ENCODE peak calls at places on chromosome 19, in four cellular contexts. R is kidney, C is stomach, J is small intestine. Q is an unnamed sample. For H3K4me1, the result is how much of the 10 kb centered on the place peaks cover.

GRCh38 chr19:31152906-31153305 is 196.3 kb downstream of the TSHZ3 start:
- DNase-seq in R (no peak), C (no peak), J (no peak), Q (no peak)

GRCh38 chr19:48967346-48968178 is 2.5 kb downstream of the FTL start:
- DNase-seq in J (no peak), C (no peak), R (no peak), Q (no peak)

GRCh38 chr19:50046649-50047503 is 21.1 kb downstream of the ZNF473 start:
- DNase-seq in C (peak), R (no peak), J (peak), Q (peak)

GRCh38 chr19:888615-889385 is 4.2 kb downstream of the MED16 start:
- DNase-seq in J (no peak), C (no peak), R (no peak), Q (no peak)

GRCh38 chr19:8965887-8966286 is 44.3 kb downstream of the MUC16 start:
- DNase-seq in R (no peak), J (no peak), C (no peak), Q (no peak)

GRCh38 chr19:22625266-22626035 is 8.7 kb upstream of the ZNF492 start:
- DNase-seq in J (no peak), C (no peak), R (no peak), Q (no peak)

GRCh38 chr19:5458420-5458819 is 3.2 kb downstream of the ZNRF4 start:
- DNase-seq in R (no peak), J (no peak), C (no peak), Q (no peak)

GRCh38 chr19:2491130-2491801 is 15.3 kb downstream of the GADD45B start:
- DNase-seq in J (peak), C (peak), R (peak), Q (no peak)

GRCh38 chr19:39053276-39054090 is 21.1 kb upstream of the FBXO27 start:
- DNase-seq in R (no peak), J (peak), C (peak), Q (no peak)

GRCh38 chr19:16542045-16542893 is at the start of gene CHERP:
- DNase-seq in R (peak), J (peak), C (peak), Q (peak)

GRCh38 chr19:38692458-38693379 is 45.3 kb downstream of the ACTN4 start:
- DNase-seq in R (no peak), J (no peak), C (no peak), Q (no peak)

GRCh38 chr19:42330521-42330835 is 5.0 kb downstream of the MEGF8 start:
- DNase-seq in R (no peak), C (no peak), J (no peak), Q (no peak)

GRCh38 chr19:10230155-10230903 is 802 bp downstream of the S1PR2 start:
- DNase-seq in R (peak), C (peak), J (peak), Q (no peak)

GRCh38 chr19:19300613-19301012 is 19.7 kb downstream of the SUGP1 start:
- DNase-seq in J (no peak), C (no peak), R (no peak), Q (no peak)

GRCh38 chr19:4206818-4207484 is 22.4 kb upstream of the EBI3 start:
- DNase-seq in J (peak), R (no peak), C (no peak), Q (no peak)

GRCh38 chr19:49691243-49692101 is 556 bp downstream of the CPT1C start:
- DNase-seq in J (no peak), C (no peak), R (no peak), Q (no peak)

GRCh38 chr19:36573020-36573947 is at the start of gene ZNF529:
- DNase-seq in J (peak), C (peak), R (peak), Q (peak)

GRCh38 chr19:19064811-19065745 is 1.3 kb downstream of the SLC25A42 start:
- DNase-seq in J (peak), R (no peak), C (no peak), Q (no peak)

GRCh38 chr19:311813-312261 is 20.6 kb upstream of the PLPP2 start:
- DNase-seq in J (no peak), C (peak), R (no peak), Q (no peak)

GRCh38 chr19:53961523-53962345 is 1.0 kb upstream of the CACNG8 start:
- DNase-seq in J (no peak), R (no peak), C (no peak), Q (no peak)

GRCh38 chr19:13557756-13558398 is 51.6 kb upstream of the CACNA1A start:
- DNase-seq in C (no peak), J (peak), R (no peak), Q (no peak)

GRCh38 chr19:40433391-40434216 is 7.8 kb upstream of the SERTAD1 start:
- DNase-seq in R (peak), C (peak), J (peak), Q (no peak)

GRCh38 chr19:46878613-46879375 is 18.0 kb downstream of the ARHGAP35 start:
- DNase-seq in C (no peak), J (no peak), R (no peak), Q (no peak)

GRCh38 chr19:6590458-6591319 is at the start of gene CD70:
- DNase-seq in J (no peak), C (no peak), R (peak), Q (no peak)

GRCh38 chr19:16660763-16661479 is at the start of gene TMEM38A:
- DNase-seq in R (peak), J (peak), C (peak), Q (no peak)

GRCh38 chr19:46221981-46222610 is 7.4 kb upstream of the IGFL1 start:
- DNase-seq in J (no peak), R (peak), C (peak), Q (no peak)

GRCh38 chr19:56995298-56995697 is 124.5 kb upstream of the USP29 start:
- DNase-seq in R (no peak), C (no peak), J (no peak), Q (no peak)

GRCh38 chr19:15291666-15292065 is 40.7 kb downstream of the BRD4 start:
- DNase-seq in C (no peak), R (no peak), J (no peak), Q (no peak)

GRCh38 chr19:16112778-16113177 is 1.1 kb downstream of the RAB8A start:
- DNase-seq in C (no peak), R (no peak), J (no peak), Q (no peak)

GRCh38 chr19:48203227-48203793 is 32.8 kb downstream of the ZSWIM9 start:
- DNase-seq in C (no peak), J (no peak), R (no peak), Q (no peak)

GRCh38 chr19:27966390-27966816 is 1246.5 kb downstream of the UQCRFS1 start:
- DNase-seq in R (no peak), J (no peak), C (no peak), Q (no peak)

GRCh38 chr19:32750441-32751055 is 31.0 kb downstream of the TDRD12 start:
- DNase-seq in J (no peak), R (no peak), C (no peak), Q (no peak)

GRCh38 chr19:10219678-10220077 is 11.5 kb downstream of the S1PR2 start:
- DNase-seq in J (peak), R (no peak), C (no peak), Q (no peak)

GRCh38 chr19:33379151-33379829 is 5.8 kb downstream of the CEBPG start:
- DNase-seq in J (no peak), R (no peak), C (no peak), Q (no peak)

GRCh38 chr19:4375164-4375619 is 25.2 kb downstream of the SH3GL1 start:
- DNase-seq in J (peak), R (peak), C (peak), Q (no peak)

GRCh38 chr19:954272-954671 is 28.4 kb downstream of the ARID3A start:
- DNase-seq in R (no peak), J (no peak), C (no peak), Q (no peak)

GRCh38 chr19:5798244-5798643 is 6.6 kb upstream of the NRTN start:
- DNase-seq in C (no peak), R (no peak), J (no peak), Q (no peak)

GRCh38 chr19:488505-489417 is 7.5 kb upstream of the MADCAM1 start:
- DNase-seq in J (peak), C (peak), R (peak), Q (no peak)

GRCh38 chr19:56964526-56964925 is 124.0 kb upstream of the PEG3 start:
- DNase-seq in J (no peak), R (no peak), C (no peak), Q (no peak)

GRCh38 chr19:43607238-43608205 is 4.4 kb upstream of the SRRM5 start:
- DNase-seq in C (no peak), J (no peak), R (peak), Q (no peak)

GRCh38 chr19:43611788-43612187 is at the start of gene SRRM5:
- DNase-seq in R (no peak), J (no peak), C (no peak), Q (no peak)

GRCh38 chr19:43612374-43612773 is 486 bp downstream of the SRRM5 start:
- DNase-seq in R (no peak), J (no peak), C (no peak), Q (no peak)

GRCh38 chr19:43610493-43610892 is 1.4 kb upstream of the SRRM5 start:
- DNase-seq in R (no peak), J (no peak), C (no peak), Q (no peak)

DNA sequence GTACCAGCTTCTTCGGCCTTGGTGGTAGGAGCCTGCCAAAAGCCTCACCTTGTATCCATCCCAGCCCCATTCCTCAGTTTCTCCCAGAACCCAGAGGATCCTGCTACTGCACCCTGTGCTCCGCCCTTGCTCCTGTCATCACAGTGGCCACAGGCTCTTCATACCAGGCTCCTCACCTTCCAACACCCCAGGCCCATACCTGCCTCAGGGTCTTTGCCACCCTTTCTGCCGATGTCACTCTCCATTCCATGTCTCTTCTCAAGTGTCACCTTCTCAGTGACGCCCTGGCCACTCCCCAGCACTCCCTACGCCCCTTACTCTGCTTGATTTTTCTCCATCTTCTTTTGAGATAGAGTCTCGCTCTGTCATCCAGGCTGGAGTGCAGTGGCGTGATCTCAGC is 2.0 kb upstream of the SRRM5 start:
- DNase-seq in R (no peak), C (no peak), J (no peak), Q (no peak)
- H3K4me1 ChIP-seq in R (under half), C (under half), J (under half), Q (under half)

GRCh38 chr19:12295191-12295590 is 508 bp upstream of the ZNF44 start:
- DNase-seq in C (no peak), J (no peak), R (no peak), Q (no peak)
- H3K27ac ChIP-seq in C (peak), J (peak), R (peak), Q (no peak)

DNA sequence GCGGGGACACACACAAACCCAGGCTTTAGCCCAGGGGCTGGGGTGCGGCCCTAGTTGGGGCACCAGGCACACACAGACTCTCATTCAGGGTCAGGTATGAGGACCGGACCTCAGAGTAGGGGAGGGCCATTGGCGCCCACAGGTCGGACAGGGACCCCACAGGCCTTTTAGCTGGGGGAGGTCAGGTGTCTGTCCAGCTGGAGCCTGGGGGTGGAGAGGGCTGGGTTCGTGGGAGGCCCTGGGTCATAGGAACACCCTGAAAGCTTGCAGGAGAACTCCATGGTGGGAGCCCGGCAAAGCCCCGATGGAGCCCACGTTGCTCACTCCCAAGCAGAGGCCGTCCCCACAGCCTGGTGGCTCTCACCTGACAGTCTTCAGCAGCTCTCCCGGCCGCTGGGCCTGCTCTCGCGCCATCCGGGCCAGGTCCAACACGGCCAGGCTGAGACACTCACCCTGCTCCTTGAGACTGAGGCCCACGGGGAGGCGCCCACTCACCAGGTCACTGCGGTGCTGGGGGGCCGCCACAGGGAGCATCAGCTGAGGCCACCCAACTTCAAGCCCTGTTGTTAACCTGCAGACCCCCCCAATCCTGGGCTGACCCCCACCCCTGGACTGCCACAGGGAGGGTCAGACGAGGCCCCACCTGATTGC is 5.0 kb downstream of the JAK3 start:
- DNase-seq in R (no peak), J (no peak), C (no peak), Q (no peak)
- H3K4me3 ChIP-seq in R (no peak), J (no peak), C (peak), Q (peak)

DNA sequence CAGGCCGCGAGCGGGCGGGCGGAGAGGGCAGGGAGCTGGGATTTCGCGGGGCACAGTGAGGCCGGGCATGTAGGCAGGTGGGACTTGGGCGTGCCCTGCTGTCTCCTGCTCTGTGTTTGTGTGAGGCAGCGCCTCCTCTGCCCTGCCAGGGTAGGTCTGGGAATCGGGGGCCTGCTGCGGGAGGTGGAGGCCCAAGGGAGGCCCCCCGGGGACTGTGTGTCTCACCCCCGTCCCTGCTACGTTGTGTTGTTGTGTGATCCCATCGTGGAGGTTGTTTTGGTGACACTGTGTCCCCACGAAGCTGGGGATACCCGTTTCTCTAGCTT is 957 bp downstream of the FXYD1 start:
- DNase-seq in R (no peak), J (no peak), C (no peak), Q (no peak)
- H3K4me1 ChIP-seq in R (under half), J (under half), C (under half), Q (under half)

DNA sequence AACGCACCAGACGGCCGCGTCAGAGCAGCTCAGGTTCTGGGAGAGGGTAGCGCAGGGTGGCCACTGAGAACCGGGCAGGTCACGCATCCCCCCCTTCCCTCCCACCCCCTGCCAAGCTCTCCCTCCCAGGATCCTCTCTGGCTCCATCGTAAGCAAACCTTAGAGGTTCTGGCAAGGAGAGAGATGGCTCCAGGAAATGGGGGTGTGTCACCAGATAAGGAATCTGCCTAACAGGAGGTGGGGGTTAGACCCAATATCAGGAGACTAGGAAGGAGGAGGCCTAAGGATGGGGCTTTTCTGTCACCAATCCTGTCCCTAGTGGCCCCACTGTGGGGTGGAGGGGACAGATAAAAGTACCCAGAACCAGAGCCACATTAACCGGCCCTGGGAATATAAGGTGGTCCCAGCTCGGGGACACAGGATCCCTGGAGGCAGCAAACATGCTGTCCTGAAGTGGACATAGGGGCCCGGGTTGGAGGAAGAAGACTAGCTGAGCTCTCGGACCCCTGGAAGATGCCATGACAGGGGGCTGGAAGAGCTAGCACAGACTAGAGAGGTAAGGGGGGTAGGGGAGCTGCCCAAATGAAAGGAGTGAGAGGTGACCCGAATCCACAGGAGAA is 1.9 kb downstream of the PPP1R12C start:
- DNase-seq in C (no peak), R (peak), J (no peak), Q (no peak)
- H3K27ac ChIP-seq in C (peak), R (peak), J (peak), Q (no peak)

GRCh38 chr19:44451687-44452086 is 3.4 kb upstream of the ZNF229 start:
- DNase-seq in J (no peak), C (no peak), R (no peak), Q (no peak)

GRCh38 chr19:44452367-44452766 is 4.1 kb upstream of the ZNF229 start:
- DNase-seq in J (no peak), C (no peak), R (no peak), Q (no peak)

DNA sequence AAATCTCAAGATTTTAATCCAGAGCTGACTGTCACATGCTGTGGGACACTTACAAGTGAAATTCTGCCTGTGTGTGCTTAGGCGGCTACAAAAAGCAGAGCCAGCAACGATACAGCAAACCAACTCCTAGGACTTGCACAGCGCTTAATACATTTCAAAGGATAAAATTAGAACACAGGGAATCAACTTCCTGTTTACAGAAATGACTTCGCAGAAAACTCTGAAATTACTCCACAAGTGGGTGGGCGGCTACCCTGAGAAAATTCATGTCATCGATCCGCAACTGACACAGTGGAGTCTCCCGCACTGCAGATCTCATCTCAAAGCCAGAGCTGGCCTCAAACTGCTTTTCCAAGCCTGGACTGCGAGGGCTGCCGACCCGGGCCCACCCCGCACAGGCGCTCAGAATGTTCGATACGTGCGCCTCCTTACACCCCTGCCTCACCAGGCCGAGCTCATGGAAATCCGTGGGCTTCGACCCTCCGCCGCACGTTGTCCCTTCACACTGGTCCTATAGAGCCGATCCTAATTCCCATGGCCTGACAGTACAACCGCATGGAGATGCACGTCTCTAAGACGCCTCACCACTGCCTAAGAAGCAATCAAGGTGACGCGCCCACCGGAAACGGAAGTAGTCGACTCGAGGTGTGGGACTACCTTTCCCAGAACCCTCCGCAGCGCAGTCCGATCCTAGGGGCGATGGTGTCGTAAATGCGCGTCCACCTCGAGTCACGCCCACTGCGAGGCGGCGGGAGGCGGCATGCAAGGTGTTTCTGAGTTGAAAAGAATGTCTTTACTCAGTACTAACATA is at the start of gene ZNF229:
- DNase-seq in R (peak), J (peak), C (peak), Q (peak)
- H3K4me3 ChIP-seq in R (peak), J (peak), C (peak), Q (peak)

Q was measured in iPS DF 6.9.